ENCODE peak calls at places on chromosomes 3 and 15, in four cellular contexts. M, Q, S and A are unnamed samples.

GRCh38 chr15:41233367-41233771 is 2.3 kb downstream of the CHP1 start:
- DNase-seq in M (peak), Q (no peak), S (no peak), A (no peak)

GRCh38 chr15:98124576-98124975 is 164.1 kb downstream of the ARRDC4 start:
- DNase-seq in M (no peak), Q (no peak), S (no peak), A (no peak)

GRCh38 chr3:48243886-48244285 is 3.0 kb downstream of the ZNF589 start:
- DNase-seq in M (no peak), Q (no peak), S (no peak), A (no peak)

GRCh38 chr15:48380183-48380582 is 49.0 kb downstream of the DUT start:
- DNase-seq in M (no peak), Q (no peak), S (no peak), A (no peak)

GRCh38 chr3:195385526-195385925 is 57.3 kb downstream of the ACAP2 start:
- DNase-seq in M (peak), Q (no peak), S (peak), A (no peak)

GRCh38 chr3:51687472-51688205 is 16.6 kb downstream of the TEX264 start:
- DNase-seq in M (peak), Q (no peak), S (peak), A (no peak)

GRCh38 chr3:136749106-136749505 is 3.1 kb downstream of the STAG1 start:
- DNase-seq in M (no peak), Q (no peak), S (peak), A (no peak)

GRCh38 chr15:85618956-85619491 is 175.7 kb downstream of the KLHL25 start:
- DNase-seq in M (peak), Q (peak), S (peak), A (peak)

GRCh38 chr15:75694241-75695182 is 18.1 kb downstream of the CSPG4 start:
- DNase-seq in M (peak), Q (peak), S (peak), A (peak)

GRCh38 chr3:108914774-108915641 is 38.7 kb downstream of the GUCA1C start:
- DNase-seq in M (peak), Q (peak), S (peak), A (no peak)

GRCh38 chr15:70605606-70606410 is 157.6 kb downstream of the UACA start:
- DNase-seq in M (peak), Q (no peak), S (peak), A (no peak)

GRCh38 chr15:70608156-70608555 is 155.2 kb downstream of the UACA start:
- DNase-seq in M (peak), Q (no peak), S (no peak), A (no peak)

GRCh38 chr15:70602281-70602680 is 161.1 kb downstream of the UACA start:
- DNase-seq in M (no peak), Q (no peak), S (no peak), A (no peak)

GRCh38 chr15:70602834-70603560 is 160.4 kb downstream of the UACA start:
- DNase-seq in M (no peak), Q (no peak), S (no peak), A (no peak)

DNA sequence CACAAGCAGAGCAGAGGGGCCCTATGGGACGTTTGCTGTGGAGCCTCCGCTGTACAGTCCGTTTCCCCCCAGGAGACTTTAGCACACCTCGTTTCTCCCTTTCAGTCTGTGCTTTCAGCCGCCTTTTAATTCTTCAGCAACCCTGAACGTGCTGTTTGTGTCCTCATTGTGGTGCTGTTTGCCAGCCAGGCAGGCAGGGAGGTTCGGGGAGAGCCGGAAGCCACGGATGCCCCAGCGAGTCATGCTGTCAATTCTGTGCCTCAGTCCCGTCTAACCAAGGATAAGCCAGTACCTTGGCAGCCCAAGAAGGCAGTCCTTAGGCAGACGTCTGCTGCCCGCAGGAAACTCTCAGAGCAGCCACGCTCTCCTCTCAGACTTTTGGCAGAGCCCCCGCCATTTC is 158.7 kb downstream of the UACA start:
- DNase-seq in M (peak), Q (no peak), S (peak), A (no peak)
- H3K4me3 ChIP-seq in M (no peak), Q (no peak), S (no peak), A (no peak)

DNA sequence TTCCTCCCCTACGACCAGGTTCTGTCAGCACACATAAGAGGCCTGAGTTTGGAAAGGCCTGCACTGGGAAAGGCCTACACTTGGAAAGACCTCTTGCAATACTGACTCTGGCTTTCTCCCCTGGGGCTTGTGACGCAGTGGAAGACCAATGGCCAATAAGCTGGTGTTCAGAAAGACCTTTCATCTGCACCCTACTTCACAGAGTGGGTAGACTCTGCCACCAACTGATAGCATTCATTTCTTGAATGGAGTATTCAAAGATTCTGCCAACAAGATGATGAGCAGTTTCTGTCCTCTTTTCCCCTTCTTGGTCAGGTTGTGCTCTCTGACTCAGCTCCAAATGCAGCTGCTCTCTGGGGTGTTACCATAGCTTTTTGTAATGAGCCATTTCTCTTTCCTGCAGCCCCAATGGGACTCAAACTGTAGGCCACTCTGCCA is 48.8 kb downstream of the TIPARP start:
- DNase-seq in M (peak), Q (no peak), S (no peak), A (no peak)
- TF ChIP-seq CTCF in M (no peak), Q (no peak), S (no peak), A (no peak)

DNA sequence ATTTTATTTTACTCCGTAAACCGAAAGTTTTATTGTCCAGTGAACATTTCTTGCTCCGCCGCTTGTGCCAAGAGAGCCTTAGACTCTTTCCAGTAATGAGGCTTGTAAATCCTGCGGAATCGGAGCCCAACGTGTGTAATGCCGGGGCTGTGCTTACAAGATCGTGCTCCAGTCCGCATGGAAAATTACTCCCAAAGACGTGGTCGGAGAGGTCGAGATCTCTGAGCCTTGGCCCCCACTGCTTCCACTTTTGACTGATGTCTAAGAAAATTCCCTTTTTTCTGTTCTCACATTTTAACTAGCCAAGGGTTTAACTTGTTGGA is 702 bp upstream of the PLOD2 start:
- DNase-seq in M (peak), Q (peak), S (no peak), A (peak)
- H3K4me3 ChIP-seq in M (peak), Q (peak), S (peak), A (peak)

GRCh38 chr15:62298811-62299210 is 133.7 kb upstream of the C2CD4B start:
- DNase-seq in M (no peak), Q (no peak), S (no peak), A (no peak)

GRCh38 chr15:62306851-62307504 is 141.9 kb upstream of the C2CD4B start:
- DNase-seq in M (peak), Q (peak), S (peak), A (peak)

GRCh38 chr15:62297933-62298332 is 132.8 kb upstream of the C2CD4B start:
- DNase-seq in M (no peak), Q (no peak), S (no peak), A (no peak)

GRCh38 chr15:62299541-62299940 is 134.5 kb upstream of the C2CD4B start:
- DNase-seq in M (no peak), Q (no peak), S (no peak), A (no peak)

GRCh38 chr15:62301993-62302665 is 137.0 kb upstream of the C2CD4B start:
- DNase-seq in M (peak), Q (no peak), S (peak), A (peak)
- TF ChIP-seq CTCF in M (no peak), Q (no peak), S (no peak), A (no peak)

GRCh38 chr3:184184546-184185234 is 1.3 kb upstream of the ABCF3 start:
- DNase-seq in M (no peak), Q (no peak), S (no peak), A (no peak)
- H3K4me3 ChIP-seq in M (no peak), Q (no peak), S (no peak), A (peak)

GRCh38 chr15:44319385-44319784 is 30.9 kb downstream of the GOLM2 start:
- DNase-seq in M (no peak), Q (no peak), S (no peak), A (no peak)
- TF ChIP-seq CTCF in M (no peak), Q (no peak), S (no peak), A (no peak)

DNA sequence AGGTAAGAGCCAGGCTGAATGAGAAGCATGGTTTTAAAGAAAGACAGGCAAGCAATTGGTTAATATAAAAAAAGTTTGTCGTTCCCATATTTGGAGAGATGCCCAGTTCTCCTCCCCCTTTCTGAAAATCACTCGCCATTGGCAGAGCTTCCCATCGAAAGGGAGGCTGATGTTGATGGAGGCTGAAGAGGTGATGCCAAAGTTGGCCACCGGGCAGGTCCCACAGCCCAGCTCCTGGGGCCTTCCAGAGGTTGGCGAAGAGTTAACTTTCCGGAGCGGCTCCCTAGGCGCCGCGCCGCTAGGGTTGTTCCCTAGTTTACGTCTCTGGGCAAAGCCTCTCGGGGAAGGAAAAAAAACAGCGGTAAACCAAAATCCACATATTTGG is 792 bp downstream of the PCOLCE2 start:
- DNase-seq in M (no peak), Q (peak), S (peak), A (peak)
- H3K4me3 ChIP-seq in M (no peak), Q (peak), S (peak), A (peak)

DNA sequence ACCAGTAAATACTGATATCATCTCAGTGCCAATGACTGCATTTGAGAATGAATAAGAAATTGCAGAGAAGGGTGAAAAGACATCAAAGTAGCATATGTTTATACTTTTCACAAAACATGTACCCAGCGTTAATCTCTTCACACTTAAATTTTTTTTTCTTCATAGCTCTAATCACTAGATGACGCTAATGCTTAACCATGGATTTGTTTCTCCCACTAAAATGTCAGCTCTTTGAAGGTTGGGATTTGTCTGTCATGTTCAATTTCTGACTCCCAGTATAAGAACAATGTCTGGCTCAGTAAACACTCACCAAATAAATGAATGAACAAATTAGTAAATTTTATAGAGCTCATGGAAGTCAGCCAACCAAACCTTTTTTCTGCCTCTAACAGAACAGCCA is 78.3 kb upstream of the LMCD1 start:
- DNase-seq in M (no peak), Q (no peak), S (no peak), A (no peak)
- TF ChIP-seq CTCF in M (peak), Q (no peak), S (no peak), A (no peak)